ENCODE peak calls at places on chromosomes 7 and 10, in five cellular contexts. One of them, this sample, is unnamed.

GRCh38 chr7:73622909-73623797 is 1.2 kb downstream of the MLXIPL start:
- DNase-seq in fibroblast of pulmonary artery: peak; percentile 23
- DNase-seq in HFF-Myc: no peak
- DNase-seq in endodermal cell: peak; percentile 92
- DNase-seq in coronary artery: no peak
- DNase-seq in this sample: peak; percentile 95

GRCh38 chr7:100044719-100045118 is 4.9 kb upstream of the ZSCAN21 start:
- DNase-seq in endodermal cell: no peak
- DNase-seq in HFF-Myc: no peak
- DNase-seq in fibroblast of pulmonary artery: no peak
- DNase-seq in coronary artery: no peak
- DNase-seq in this sample: no peak

GRCh38 chr7:151631968-151632749 is 112.5 kb upstream of the RHEB start:
- DNase-seq in HFF-Myc: no peak
- DNase-seq in endodermal cell: peak; percentile 92
- DNase-seq in coronary artery: peak; percentile 86
- DNase-seq in fibroblast of pulmonary artery: peak; percentile 77
- DNase-seq in this sample: peak; percentile 81

GRCh38 chr7:157302314-157302711 is 34.5 kb upstream of the DNAJB6 start:
- DNase-seq in fibroblast of pulmonary artery: no peak
- DNase-seq in HFF-Myc: no peak
- DNase-seq in endodermal cell: no peak
- DNase-seq in coronary artery: no peak
- DNase-seq in this sample: peak; percentile 63

GRCh38 chr7:2814186-2814530 is 29.9 kb downstream of the GNA12 start:
- DNase-seq in coronary artery: no peak
- DNase-seq in fibroblast of pulmonary artery: no peak
- DNase-seq in HFF-Myc: no peak
- DNase-seq in endodermal cell: no peak
- DNase-seq in this sample: no peak

GRCh38 chr7:2558620-2559282 is at the start of gene IQCE:
- DNase-seq in endodermal cell: peak; percentile 98
- DNase-seq in HFF-Myc: peak; percentile 45
- DNase-seq in coronary artery: peak; percentile 94
- DNase-seq in fibroblast of pulmonary artery: peak; percentile 92
- DNase-seq in this sample: peak; percentile 95

GRCh38 chr7:105268511-105269392 is 120.0 kb downstream of the SRPK2 start:
- DNase-seq in coronary artery: no peak
- DNase-seq in endodermal cell: no peak
- DNase-seq in HFF-Myc: peak; percentile 48
- DNase-seq in fibroblast of pulmonary artery: peak; percentile 72
- DNase-seq in this sample: no peak

GRCh38 chr7:961546-962400 is 7.3 kb upstream of the ADAP1 start:
- DNase-seq in endodermal cell: no peak
- DNase-seq in HFF-Myc: no peak
- DNase-seq in fibroblast of pulmonary artery: no peak
- DNase-seq in coronary artery: no peak
- DNase-seq in this sample: no peak

GRCh38 chr7:156780724-156781455 is 112.1 kb downstream of the LMBR1 start:
- DNase-seq in coronary artery: no peak
- DNase-seq in endodermal cell: no peak
- DNase-seq in HFF-Myc: no peak
- DNase-seq in fibroblast of pulmonary artery: no peak
- DNase-seq in this sample: no peak

GRCh38 chr7:4739528-4739992 is 35.9 kb upstream of the AP5Z1 start:
- DNase-seq in coronary artery: no peak
- DNase-seq in fibroblast of pulmonary artery: peak; percentile 81
- DNase-seq in endodermal cell: peak; percentile 76
- DNase-seq in HFF-Myc: no peak
- DNase-seq in this sample: no peak

GRCh38 chr10:49289480-49289879 is 9.5 kb upstream of the C10orf71 start:
- DNase-seq in endodermal cell: peak; percentile 20
- DNase-seq in fibroblast of pulmonary artery: no peak
- DNase-seq in HFF-Myc: no peak
- DNase-seq in coronary artery: peak; percentile 43
- DNase-seq in this sample: no peak

GRCh38 chr7:18762189-18762588 is 266.6 kb downstream of the HDAC9 start:
- DNase-seq in coronary artery: no peak
- DNase-seq in HFF-Myc: no peak
- DNase-seq in fibroblast of pulmonary artery: peak; percentile 87
- DNase-seq in endodermal cell: no peak
- DNase-seq in this sample: no peak

GRCh38 chr10:61024801-61025201 is 80.8 kb upstream of the RHOBTB1 start:
- DNase-seq in endodermal cell: peak; percentile 74
- DNase-seq in coronary artery: no peak
- DNase-seq in fibroblast of pulmonary artery: peak; percentile 26
- DNase-seq in HFF-Myc: no peak
- DNase-seq in this sample: peak; percentile 43

GRCh38 chr7:21159506-21159905 is 268.4 kb upstream of the SP4 start:
- DNase-seq in HFF-Myc: no peak
- DNase-seq in endodermal cell: no peak
- DNase-seq in coronary artery: no peak
- DNase-seq in fibroblast of pulmonary artery: no peak
- DNase-seq in this sample: no peak

GRCh38 chr7:21154592-21154991 is 273.3 kb upstream of the SP4 start:
- DNase-seq in fibroblast of pulmonary artery: no peak
- DNase-seq in coronary artery: no peak
- DNase-seq in endodermal cell: no peak
- DNase-seq in HFF-Myc: no peak
- DNase-seq in this sample: no peak
- TF ChIP-seq CTCF in fibroblast of pulmonary artery: no peak
- TF ChIP-seq CTCF in coronary artery: no peak
- TF ChIP-seq CTCF in endodermal cell: no peak
- TF ChIP-seq CTCF in HFF-Myc: no peak
- TF ChIP-seq CTCF in this sample: no peak

GRCh38 chr7:79806161-79806734 is 328.4 kb upstream of the GNAI1 start:
- DNase-seq in HFF-Myc: peak; percentile 24
- DNase-seq in endodermal cell: no peak
- DNase-seq in coronary artery: no peak
- DNase-seq in fibroblast of pulmonary artery: peak; percentile 60
- DNase-seq in this sample: no peak
- TF ChIP-seq CTCF in HFF-Myc: peak; percentile 50
- TF ChIP-seq CTCF in endodermal cell: peak; percentile 54
- TF ChIP-seq CTCF in coronary artery: no peak
- TF ChIP-seq CTCF in fibroblast of pulmonary artery: peak; percentile 58
- TF ChIP-seq CTCF in this sample: peak; percentile 30

DNA sequence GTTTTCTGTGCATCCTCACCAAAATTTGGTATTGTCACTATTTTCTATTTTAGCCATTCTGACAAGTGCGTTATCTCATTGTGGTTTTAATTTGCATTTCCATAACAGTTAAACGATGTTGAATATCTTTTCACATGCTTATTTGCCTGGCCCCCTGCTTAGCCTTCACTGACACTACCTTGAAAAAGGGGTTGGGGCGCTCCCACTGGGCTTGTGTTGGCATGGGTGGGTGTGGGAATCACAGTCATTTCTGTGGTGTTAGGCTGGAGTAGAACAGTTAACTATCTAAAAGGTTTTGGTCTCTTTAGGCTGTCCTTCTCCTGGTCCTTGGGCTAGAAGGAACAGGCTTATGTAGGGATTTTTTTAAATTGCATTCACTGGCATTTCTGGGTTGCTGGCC is 72.2 kb upstream of the TMEM140 start:
- DNase-seq in endodermal cell: peak; percentile 46
- DNase-seq in fibroblast of pulmonary artery: no peak
- DNase-seq in coronary artery: no peak
- DNase-seq in HFF-Myc: no peak
- DNase-seq in this sample: peak; percentile 40
- TF ChIP-seq CTCF in endodermal cell: no peak
- TF ChIP-seq CTCF in fibroblast of pulmonary artery: no peak
- TF ChIP-seq CTCF in coronary artery: no peak
- TF ChIP-seq CTCF in HFF-Myc: no peak
- TF ChIP-seq CTCF in this sample: no peak

DNA sequence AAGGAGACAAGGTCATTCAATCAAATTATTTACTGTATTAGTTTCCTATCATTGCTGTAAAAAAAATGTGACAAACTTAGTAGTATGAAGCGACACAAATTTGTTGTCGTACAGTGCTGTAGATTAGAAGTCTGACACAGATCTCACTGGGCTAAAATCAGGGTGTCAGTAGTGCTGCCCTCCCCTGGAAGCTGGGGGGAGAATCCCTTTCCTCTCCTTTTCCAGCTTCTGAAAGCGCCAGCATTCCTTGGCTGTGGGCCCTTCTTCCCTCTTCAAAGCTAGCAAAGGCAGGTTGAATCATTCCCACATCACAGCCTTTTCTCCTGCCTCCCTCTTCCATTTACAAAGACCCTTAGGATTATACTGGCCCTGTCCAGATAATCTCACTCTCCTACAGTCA is 28.0 kb downstream of the VPS41 start:
- DNase-seq in coronary artery: no peak
- DNase-seq in fibroblast of pulmonary artery: no peak
- DNase-seq in endodermal cell: peak; percentile 52
- DNase-seq in HFF-Myc: no peak
- DNase-seq in this sample: peak; percentile 33
- TF ChIP-seq CTCF in coronary artery: no peak
- TF ChIP-seq CTCF in fibroblast of pulmonary artery: no peak
- TF ChIP-seq CTCF in endodermal cell: peak; percentile 49
- TF ChIP-seq CTCF in HFF-Myc: no peak
- TF ChIP-seq CTCF in this sample: peak; percentile 47

GRCh38 chr7:86282014-86282682 is 361.6 kb upstream of the GRM3 start:
- DNase-seq in fibroblast of pulmonary artery: no peak
- DNase-seq in HFF-Myc: no peak
- DNase-seq in coronary artery: no peak
- DNase-seq in endodermal cell: no peak
- DNase-seq in this sample: peak; percentile 35
- TF ChIP-seq CTCF in fibroblast of pulmonary artery: no peak
- TF ChIP-seq CTCF in HFF-Myc: no peak
- TF ChIP-seq CTCF in coronary artery: no peak
- TF ChIP-seq CTCF in endodermal cell: no peak
- TF ChIP-seq CTCF in this sample: no peak

GRCh38 chr7:112957901-112958300 is 128.7 kb downstream of the GPR85 start:
- DNase-seq in HFF-Myc: no peak
- DNase-seq in fibroblast of pulmonary artery: no peak
- DNase-seq in endodermal cell: no peak
- DNase-seq in coronary artery: no peak
- DNase-seq in this sample: no peak
- TF ChIP-seq CTCF in HFF-Myc: no peak
- TF ChIP-seq CTCF in fibroblast of pulmonary artery: no peak
- TF ChIP-seq CTCF in endodermal cell: no peak
- TF ChIP-seq CTCF in coronary artery: no peak
- TF ChIP-seq CTCF in this sample: no peak

This sample was measured in H9.